ENCODE peak calls at places on chromosome 17, in seven cellular contexts. One of them, this sample, is unnamed.
A peak's percentile ranks its signal among the peaks of the same experiment; 100 is the strongest.

GRCh38 chr17:35121315-35121714 is at the start of gene FNDC8:
- DNase-seq in erythroblast: no peak
- DNase-seq in uterus: no peak
- DNase-seq in heart left ventricle: no peak
- DNase-seq in GM12892: no peak
- DNase-seq in sigmoid colon: no peak
- DNase-seq in esophagus muscularis mucosa: no peak
- DNase-seq in this sample: no peak

GRCh38 chr17:73657473-73658116 is 13.3 kb upstream of the SDK2 start:
- DNase-seq in uterus: no peak
- DNase-seq in esophagus muscularis mucosa: peak; percentile 88
- DNase-seq in sigmoid colon: no peak
- DNase-seq in GM12892: no peak
- DNase-seq in erythroblast: peak; percentile 18
- DNase-seq in heart left ventricle: peak; percentile 52
- DNase-seq in this sample: no peak

GRCh38 chr17:20116683-20117309 is 107.6 kb downstream of the SPECC1 start:
- DNase-seq in GM12892: no peak
- DNase-seq in uterus: peak; percentile 28
- DNase-seq in erythroblast: peak; percentile 86
- DNase-seq in esophagus muscularis mucosa: no peak
- DNase-seq in heart left ventricle: no peak
- DNase-seq in sigmoid colon: no peak
- DNase-seq in this sample: no peak

GRCh38 chr17:48541574-48542113 is 3.3 kb downstream of the HOXB2 start:
- DNase-seq in uterus: peak; percentile 83
- DNase-seq in GM12892: no peak
- DNase-seq in sigmoid colon: peak; percentile 94
- DNase-seq in esophagus muscularis mucosa: no peak
- DNase-seq in heart left ventricle: peak; percentile 66
- DNase-seq in erythroblast: peak; percentile 73
- DNase-seq in this sample: no peak

GRCh38 chr17:36851230-36851629 is 86.0 kb upstream of the LHX1 start:
- DNase-seq in sigmoid colon: no peak
- DNase-seq in GM12892: no peak
- DNase-seq in heart left ventricle: no peak
- DNase-seq in uterus: no peak
- DNase-seq in erythroblast: no peak
- DNase-seq in esophagus muscularis mucosa: no peak
- DNase-seq in this sample: peak; percentile 54

GRCh38 chr17:7834554-7834890 is 505 bp downstream of the KDM6B start:
- DNase-seq in heart left ventricle: peak; percentile 76
- DNase-seq in esophagus muscularis mucosa: peak; percentile 94
- DNase-seq in GM12892: no peak
- DNase-seq in sigmoid colon: peak; percentile 89
- DNase-seq in uterus: peak; percentile 73
- DNase-seq in erythroblast: peak; percentile 77
- DNase-seq in this sample: no peak

GRCh38 chr17:32298721-32299578 is 33.3 kb downstream of the RHBDL3 start:
- DNase-seq in uterus: no peak
- DNase-seq in GM12892: no peak
- DNase-seq in sigmoid colon: no peak
- DNase-seq in erythroblast: no peak
- DNase-seq in heart left ventricle: no peak
- DNase-seq in esophagus muscularis mucosa: no peak
- DNase-seq in this sample: no peak

GRCh38 chr17:2592974-2593845 is at the start of gene PAFAH1B1:
- DNase-seq in sigmoid colon: peak; percentile 94
- DNase-seq in uterus: peak; percentile 93
- DNase-seq in heart left ventricle: peak; percentile 96
- DNase-seq in GM12892: peak; percentile 87
- DNase-seq in erythroblast: peak; percentile 98
- DNase-seq in esophagus muscularis mucosa: peak; percentile 96
- DNase-seq in this sample: peak; percentile 85

GRCh38 chr17:57408064-57408811 is 151.9 kb downstream of the MSI2 start:
- DNase-seq in heart left ventricle: no peak
- DNase-seq in GM12892: peak; percentile 27
- DNase-seq in esophagus muscularis mucosa: no peak
- DNase-seq in sigmoid colon: no peak
- DNase-seq in erythroblast: no peak
- DNase-seq in uterus: no peak
- DNase-seq in this sample: no peak

GRCh38 chr17:72122668-72123495 is 2.1 kb downstream of the SOX9 start:
- DNase-seq in sigmoid colon: peak; percentile 70
- DNase-seq in erythroblast: no peak
- DNase-seq in heart left ventricle: no peak
- DNase-seq in esophagus muscularis mucosa: no peak
- DNase-seq in GM12892: peak; percentile 55
- DNase-seq in uterus: no peak
- DNase-seq in this sample: peak; percentile 55

GRCh38 chr17:22171631-22172030 is 479.3 kb downstream of the KCNJ18 start:
- DNase-seq in sigmoid colon: no peak
- DNase-seq in esophagus muscularis mucosa: no peak
- DNase-seq in erythroblast: no peak
- DNase-seq in uterus: no peak
- DNase-seq in GM12892: no peak
- DNase-seq in heart left ventricle: no peak
- DNase-seq in this sample: no peak

GRCh38 chr17:28740406-28741357 is 3.1 kb upstream of the TRAF4 start:
- DNase-seq in heart left ventricle: peak; percentile 19
- DNase-seq in GM12892: no peak
- DNase-seq in esophagus muscularis mucosa: no peak
- DNase-seq in sigmoid colon: no peak
- DNase-seq in uterus: no peak
- DNase-seq in erythroblast: no peak
- DNase-seq in this sample: no peak

GRCh38 chr17:28737770-28738679 is 5.8 kb upstream of the TRAF4 start:
- DNase-seq in uterus: no peak
- DNase-seq in esophagus muscularis mucosa: no peak
- DNase-seq in heart left ventricle: peak; percentile 23
- DNase-seq in sigmoid colon: no peak
- DNase-seq in erythroblast: no peak
- DNase-seq in GM12892: peak; percentile 88
- DNase-seq in this sample: no peak

GRCh38 chr17:28737316-28737715 is 6.5 kb upstream of the TRAF4 start:
- DNase-seq in uterus: no peak
- DNase-seq in esophagus muscularis mucosa: no peak
- DNase-seq in heart left ventricle: peak; percentile 24
- DNase-seq in erythroblast: no peak
- DNase-seq in GM12892: no peak
- DNase-seq in sigmoid colon: no peak
- DNase-seq in this sample: no peak

GRCh38 chr17:28741358-28742349 is 2.2 kb upstream of the TRAF4 start:
- DNase-seq in GM12892: no peak
- DNase-seq in erythroblast: peak; percentile 44
- DNase-seq in sigmoid colon: no peak
- DNase-seq in esophagus muscularis mucosa: no peak
- DNase-seq in heart left ventricle: peak; percentile 25
- DNase-seq in uterus: no peak
- DNase-seq in this sample: no peak

GRCh38 chr17:28738680-28739384 is 5.0 kb upstream of the TRAF4 start:
- DNase-seq in uterus: no peak
- DNase-seq in sigmoid colon: no peak
- DNase-seq in GM12892: no peak
- DNase-seq in heart left ventricle: peak; percentile 7
- DNase-seq in esophagus muscularis mucosa: no peak
- DNase-seq in erythroblast: no peak
- DNase-seq in this sample: no peak
- TF ChIP-seq POLR2A in uterus: no peak
- TF ChIP-seq POLR2A in sigmoid colon: no peak
- TF ChIP-seq POLR2A in GM12892: no peak
- TF ChIP-seq POLR2A in heart left ventricle: no peak
- TF ChIP-seq POLR2A in esophagus muscularis mucosa: no peak
- TF ChIP-seq POLR2A in erythroblast: no peak
- TF ChIP-seq POLR2A in this sample: no peak

DNA sequence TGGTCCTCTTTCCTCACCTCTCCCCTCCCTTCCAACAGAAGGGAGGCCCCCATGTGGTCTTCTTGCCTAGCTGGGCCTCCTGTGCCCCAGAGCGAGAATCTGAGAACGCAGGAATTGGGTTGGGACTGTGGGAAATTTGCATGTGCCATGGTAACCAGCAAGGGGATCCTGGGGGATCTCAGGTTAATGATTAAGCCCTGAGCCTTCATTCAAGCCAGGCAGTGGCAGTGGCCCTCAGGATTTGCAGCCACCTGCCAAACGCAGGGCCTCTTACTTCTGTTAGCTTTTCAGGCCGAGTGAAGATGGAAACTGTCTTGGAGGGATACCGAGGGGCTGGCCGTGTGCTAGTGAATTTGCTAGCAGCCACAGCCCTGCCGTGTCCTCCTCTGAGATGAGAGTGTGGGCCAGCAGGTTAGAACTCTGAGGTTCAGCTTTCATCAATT is 40.3 kb downstream of the KSR1 start:
- DNase-seq in erythroblast: no peak
- DNase-seq in esophagus muscularis mucosa: no peak
- DNase-seq in GM12892: no peak
- DNase-seq in sigmoid colon: no peak
- DNase-seq in heart left ventricle: no peak
- DNase-seq in uterus: no peak
- DNase-seq in this sample: no peak
- TF ChIP-seq POLR2A in erythroblast: no peak
- TF ChIP-seq POLR2A in esophagus muscularis mucosa: no peak
- TF ChIP-seq POLR2A in GM12892: no peak
- TF ChIP-seq POLR2A in sigmoid colon: no peak
- TF ChIP-seq POLR2A in heart left ventricle: no peak
- TF ChIP-seq POLR2A in uterus: no peak
- TF ChIP-seq POLR2A in this sample: no peak

GRCh38 chr17:66369830-66370229 is 67.4 kb downstream of the PRKCA start:
- DNase-seq in uterus: no peak
- DNase-seq in esophagus muscularis mucosa: no peak
- DNase-seq in heart left ventricle: no peak
- DNase-seq in sigmoid colon: no peak
- DNase-seq in GM12892: no peak
- DNase-seq in erythroblast: no peak
- DNase-seq in this sample: no peak

GRCh38 chr17:66372182-66372581 is 69.8 kb downstream of the PRKCA start:
- DNase-seq in esophagus muscularis mucosa: no peak
- DNase-seq in GM12892: no peak
- DNase-seq in erythroblast: no peak
- DNase-seq in uterus: no peak
- DNase-seq in sigmoid colon: no peak
- DNase-seq in heart left ventricle: no peak
- DNase-seq in this sample: no peak

GRCh38 chr17:66373944-66374817 is 71.8 kb downstream of the PRKCA start:
- DNase-seq in esophagus muscularis mucosa: no peak
- DNase-seq in heart left ventricle: peak; percentile 45
- DNase-seq in erythroblast: peak; percentile 79
- DNase-seq in GM12892: no peak
- DNase-seq in uterus: no peak
- DNase-seq in sigmoid colon: no peak
- DNase-seq in this sample: no peak

GRCh38 chr17:66373079-66373478 is 70.7 kb downstream of the PRKCA start:
- DNase-seq in esophagus muscularis mucosa: no peak
- DNase-seq in sigmoid colon: no peak
- DNase-seq in heart left ventricle: no peak
- DNase-seq in uterus: no peak
- DNase-seq in GM12892: no peak
- DNase-seq in erythroblast: no peak
- DNase-seq in this sample: no peak

DNA sequence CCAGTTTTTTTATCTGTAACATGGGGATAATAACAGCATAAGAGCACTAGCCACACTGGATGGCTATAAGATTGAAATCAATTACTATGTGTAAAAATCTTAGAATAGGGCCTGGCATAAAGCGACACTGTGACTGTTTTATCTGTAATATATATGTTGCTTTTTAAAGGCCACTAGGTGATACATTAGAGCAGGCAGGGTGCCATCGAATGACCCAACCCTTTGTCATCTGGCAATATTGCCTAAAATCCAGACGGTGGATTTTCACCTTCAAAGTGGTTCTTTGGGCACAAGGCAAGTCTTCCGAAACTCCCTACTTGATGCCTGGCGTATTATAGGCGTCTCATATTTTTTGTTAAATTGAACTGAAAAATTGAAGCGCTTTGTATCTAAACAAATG is 69.1 kb downstream of the PRKCA start:
- DNase-seq in erythroblast: no peak
- DNase-seq in uterus: no peak
- DNase-seq in GM12892: no peak
- DNase-seq in sigmoid colon: no peak
- DNase-seq in heart left ventricle: no peak
- DNase-seq in esophagus muscularis mucosa: no peak
- DNase-seq in this sample: no peak
- TF ChIP-seq POLR2A in erythroblast: no peak
- TF ChIP-seq POLR2A in uterus: no peak
- TF ChIP-seq POLR2A in GM12892: no peak
- TF ChIP-seq POLR2A in sigmoid colon: no peak
- TF ChIP-seq POLR2A in heart left ventricle: no peak
- TF ChIP-seq POLR2A in esophagus muscularis mucosa: no peak
- TF ChIP-seq POLR2A in this sample: no peak

GRCh38 chr17:64497565-64498035 is 746 bp upstream of the POLG2 start:
- DNase-seq in erythroblast: no peak
- DNase-seq in sigmoid colon: no peak
- DNase-seq in GM12892: no peak
- DNase-seq in heart left ventricle: no peak
- DNase-seq in esophagus muscularis mucosa: no peak
- DNase-seq in uterus: no peak
- DNase-seq in this sample: no peak

GRCh38 chr17:64496786-64497564 is at the start of gene POLG2:
- DNase-seq in heart left ventricle: peak; percentile 95
- DNase-seq in GM12892: peak; percentile 78
- DNase-seq in erythroblast: peak; percentile 96
- DNase-seq in sigmoid colon: peak; percentile 95
- DNase-seq in esophagus muscularis mucosa: peak; percentile 97
- DNase-seq in uterus: peak; percentile 89
- DNase-seq in this sample: peak; percentile 89

GRCh38 chr17:64499805-64500486 is 3.1 kb upstream of the POLG2 start:
- DNase-seq in GM12892: no peak
- DNase-seq in sigmoid colon: no peak
- DNase-seq in esophagus muscularis mucosa: no peak
- DNase-seq in uterus: no peak
- DNase-seq in heart left ventricle: no peak
- DNase-seq in erythroblast: no peak
- DNase-seq in this sample: no peak

GRCh38 chr17:64500487-64500859 is 3.6 kb upstream of the POLG2 start:
- DNase-seq in GM12892: no peak
- DNase-seq in uterus: no peak
- DNase-seq in esophagus muscularis mucosa: no peak
- DNase-seq in sigmoid colon: no peak
- DNase-seq in heart left ventricle: no peak
- DNase-seq in erythroblast: no peak
- DNase-seq in this sample: no peak

GRCh38 chr17:64498308-64499203 is 1.7 kb upstream of the POLG2 start:
- DNase-seq in GM12892: no peak
- DNase-seq in esophagus muscularis mucosa: no peak
- DNase-seq in uterus: no peak
- DNase-seq in erythroblast: no peak
- DNase-seq in heart left ventricle: no peak
- DNase-seq in sigmoid colon: no peak
- DNase-seq in this sample: no peak
- TF ChIP-seq POLR2A in GM12892: peak; percentile 81
- TF ChIP-seq POLR2A in esophagus muscularis mucosa: no peak
- TF ChIP-seq POLR2A in uterus: no peak
- TF ChIP-seq POLR2A in erythroblast: peak; percentile 58
- TF ChIP-seq POLR2A in heart left ventricle: no peak
- TF ChIP-seq POLR2A in sigmoid colon: no peak
- TF ChIP-seq POLR2A in this sample: no peak

This sample was measured in H54.